ENCODE peak calls at places on chromosomes 5 and 9, in seven cellular contexts. One of them, this sample, is unnamed.

GRCh38 chr5:133991171-133991910 is 13.4 kb downstream of the VDAC1 start:
- DNase-seq in uterus: no peak
- DNase-seq in MG63: no peak
- DNase-seq in fibroblast of mammary gland: no peak
- DNase-seq in heart right ventricle: no peak
- DNase-seq in iris pigment epithelial cell: no peak
- DNase-seq in T-helper 1 cell: no peak
- DNase-seq in this sample: no peak

GRCh38 chr9:126752881-126753670 is 51.8 kb upstream of the ZBTB43 start:
- DNase-seq in fibroblast of mammary gland: no peak
- DNase-seq in heart right ventricle: no peak
- DNase-seq in MG63: no peak
- DNase-seq in uterus: no peak
- DNase-seq in T-helper 1 cell: no peak
- DNase-seq in iris pigment epithelial cell: no peak
- DNase-seq in this sample: no peak

GRCh38 chr9:134442486-134443168 is 116.4 kb downstream of the RXRA start:
- DNase-seq in iris pigment epithelial cell: peak
- DNase-seq in MG63: no peak
- DNase-seq in T-helper 1 cell: no peak
- DNase-seq in uterus: no peak
- DNase-seq in heart right ventricle: no peak
- DNase-seq in fibroblast of mammary gland: peak
- DNase-seq in this sample: no peak

GRCh38 chr5:54785729-54786548 is 199.5 kb downstream of the ESM1 start:
- DNase-seq in T-helper 1 cell: no peak
- DNase-seq in iris pigment epithelial cell: no peak
- DNase-seq in MG63: peak
- DNase-seq in heart right ventricle: peak
- DNase-seq in uterus: no peak
- DNase-seq in fibroblast of mammary gland: no peak
- DNase-seq in this sample: no peak

GRCh38 chr5:170546257-170546656 is 42.4 kb downstream of the KCNIP1 start:
- DNase-seq in fibroblast of mammary gland: no peak
- DNase-seq in uterus: no peak
- DNase-seq in heart right ventricle: peak
- DNase-seq in iris pigment epithelial cell: no peak
- DNase-seq in MG63: peak
- DNase-seq in T-helper 1 cell: no peak
- DNase-seq in this sample: no peak

GRCh38 chr5:90888511-90889324 is 330.1 kb downstream of the ADGRV1 start:
- DNase-seq in T-helper 1 cell: no peak
- DNase-seq in MG63: no peak
- DNase-seq in heart right ventricle: no peak
- DNase-seq in uterus: no peak
- DNase-seq in fibroblast of mammary gland: peak
- DNase-seq in iris pigment epithelial cell: peak
- DNase-seq in this sample: no peak

GRCh38 chr5:151072234-151073025 is 8.4 kb downstream of the TNIP1 start:
- DNase-seq in uterus: no peak
- DNase-seq in fibroblast of mammary gland: peak
- DNase-seq in iris pigment epithelial cell: peak
- DNase-seq in MG63: no peak
- DNase-seq in heart right ventricle: no peak
- DNase-seq in T-helper 1 cell: no peak
- DNase-seq in this sample: no peak

GRCh38 chr5:73983661-73984060 is 357.7 kb downstream of the ARHGEF28 start:
- DNase-seq in iris pigment epithelial cell: no peak
- DNase-seq in fibroblast of mammary gland: no peak
- DNase-seq in T-helper 1 cell: no peak
- DNase-seq in uterus: no peak
- DNase-seq in heart right ventricle: no peak
- DNase-seq in MG63: no peak
- DNase-seq in this sample: no peak

GRCh38 chr5:9408964-9409363 is 136.9 kb downstream of the SEMA5A start:
- DNase-seq in T-helper 1 cell: no peak
- DNase-seq in iris pigment epithelial cell: no peak
- DNase-seq in fibroblast of mammary gland: no peak
- DNase-seq in MG63: no peak
- DNase-seq in uterus: no peak
- DNase-seq in heart right ventricle: no peak
- DNase-seq in this sample: no peak

GRCh38 chr9:128077847-128078503 is 9.9 kb downstream of the SLC25A25 start:
- DNase-seq in iris pigment epithelial cell: no peak
- DNase-seq in uterus: no peak
- DNase-seq in heart right ventricle: no peak
- DNase-seq in fibroblast of mammary gland: no peak
- DNase-seq in MG63: no peak
- DNase-seq in T-helper 1 cell: no peak
- DNase-seq in this sample: no peak

GRCh38 chr5:152838241-152838786 is 433.2 kb upstream of the NMUR2 start:
- DNase-seq in T-helper 1 cell: no peak
- DNase-seq in heart right ventricle: peak
- DNase-seq in MG63: no peak
- DNase-seq in fibroblast of mammary gland: no peak
- DNase-seq in uterus: no peak
- DNase-seq in iris pigment epithelial cell: no peak
- DNase-seq in this sample: no peak

GRCh38 chr5:10289991-10290390 is 17.7 kb downstream of the CMBL start:
- DNase-seq in T-helper 1 cell: no peak
- DNase-seq in fibroblast of mammary gland: no peak
- DNase-seq in uterus: no peak
- DNase-seq in MG63: no peak
- DNase-seq in heart right ventricle: no peak
- DNase-seq in iris pigment epithelial cell: no peak
- DNase-seq in this sample: no peak

GRCh38 chr9:136088481-136088938 is 6.6 kb downstream of the NACC2 start:
- DNase-seq in iris pigment epithelial cell: no peak
- DNase-seq in T-helper 1 cell: no peak
- DNase-seq in fibroblast of mammary gland: no peak
- DNase-seq in MG63: no peak
- DNase-seq in uterus: no peak
- DNase-seq in heart right ventricle: no peak
- DNase-seq in this sample: peak

GRCh38 chr9:121692606-121693505 is 41.4 kb downstream of the DAB2IP start:
- DNase-seq in heart right ventricle: no peak
- DNase-seq in T-helper 1 cell: no peak
- DNase-seq in uterus: no peak
- DNase-seq in iris pigment epithelial cell: no peak
- DNase-seq in MG63: no peak
- DNase-seq in fibroblast of mammary gland: no peak
- DNase-seq in this sample: peak

GRCh38 chr5:139272471-139273321 is 20.8 kb upstream of the MATR3 start:
- DNase-seq in iris pigment epithelial cell: no peak
- DNase-seq in fibroblast of mammary gland: peak
- DNase-seq in heart right ventricle: no peak
- DNase-seq in uterus: no peak
- DNase-seq in T-helper 1 cell: peak
- DNase-seq in MG63: peak
- DNase-seq in this sample: no peak

GRCh38 chr5:154793599-154794524 is 38.7 kb downstream of the LARP1 start:
- DNase-seq in heart right ventricle: no peak
- DNase-seq in iris pigment epithelial cell: peak
- DNase-seq in MG63: no peak
- DNase-seq in uterus: no peak
- DNase-seq in T-helper 1 cell: no peak
- DNase-seq in fibroblast of mammary gland: peak
- DNase-seq in this sample: no peak

GRCh38 chr5:109196486-109196885 is 213.3 kb downstream of the PJA2 start:
- DNase-seq in uterus: no peak
- DNase-seq in iris pigment epithelial cell: no peak
- DNase-seq in fibroblast of mammary gland: no peak
- DNase-seq in heart right ventricle: no peak
- DNase-seq in T-helper 1 cell: no peak
- DNase-seq in MG63: no peak
- DNase-seq in this sample: no peak

GRCh38 chr9:99353408-99353807 is 131.3 kb downstream of the SEC61B start:
- DNase-seq in heart right ventricle: no peak
- DNase-seq in iris pigment epithelial cell: peak
- DNase-seq in MG63: peak
- DNase-seq in uterus: no peak
- DNase-seq in T-helper 1 cell: no peak
- DNase-seq in fibroblast of mammary gland: peak
- DNase-seq in this sample: peak

GRCh38 chr5:180816608-180817534 is 14.3 kb upstream of the MGAT1 start:
- DNase-seq in uterus: peak
- DNase-seq in fibroblast of mammary gland: peak
- DNase-seq in MG63: no peak
- DNase-seq in heart right ventricle: peak
- DNase-seq in iris pigment epithelial cell: peak
- DNase-seq in T-helper 1 cell: no peak
- DNase-seq in this sample: no peak

GRCh38 chr9:125971050-125971449 is 223.9 kb downstream of the PBX3 start:
- DNase-seq in heart right ventricle: no peak
- DNase-seq in iris pigment epithelial cell: no peak
- DNase-seq in MG63: no peak
- DNase-seq in T-helper 1 cell: no peak
- DNase-seq in fibroblast of mammary gland: no peak
- DNase-seq in uterus: no peak
- DNase-seq in this sample: no peak

GRCh38 chr9:16671591-16672137 is 198.8 kb downstream of the BNC2 start:
- DNase-seq in uterus: no peak
- DNase-seq in iris pigment epithelial cell: peak
- DNase-seq in MG63: peak
- DNase-seq in fibroblast of mammary gland: peak
- DNase-seq in heart right ventricle: no peak
- DNase-seq in T-helper 1 cell: no peak
- DNase-seq in this sample: no peak

GRCh38 chr9:113505963-113506624 is 42.6 kb downstream of the RGS3 start:
- DNase-seq in fibroblast of mammary gland: no peak
- DNase-seq in uterus: no peak
- DNase-seq in heart right ventricle: no peak
- DNase-seq in MG63: no peak
- DNase-seq in iris pigment epithelial cell: no peak
- DNase-seq in T-helper 1 cell: no peak
- DNase-seq in this sample: no peak

GRCh38 chr5:172336666-172337310 is 53.2 kb upstream of the UBTD2 start:
- DNase-seq in MG63: no peak
- DNase-seq in fibroblast of mammary gland: no peak
- DNase-seq in heart right ventricle: no peak
- DNase-seq in iris pigment epithelial cell: no peak
- DNase-seq in uterus: no peak
- DNase-seq in T-helper 1 cell: no peak
- DNase-seq in this sample: no peak

GRCh38 chr5:11385251-11385900 is 518.9 kb downstream of the CTNND2 start:
- DNase-seq in T-helper 1 cell: no peak
- DNase-seq in iris pigment epithelial cell: no peak
- DNase-seq in uterus: no peak
- DNase-seq in MG63: no peak
- DNase-seq in heart right ventricle: no peak
- DNase-seq in fibroblast of mammary gland: peak
- DNase-seq in this sample: no peak

GRCh38 chr5:1130218-1130946 is 18.5 kb upstream of the SLC12A7 start:
- DNase-seq in T-helper 1 cell: no peak
- DNase-seq in uterus: no peak
- DNase-seq in fibroblast of mammary gland: no peak
- DNase-seq in iris pigment epithelial cell: no peak
- DNase-seq in MG63: no peak
- DNase-seq in heart right ventricle: no peak
- DNase-seq in this sample: no peak

GRCh38 chr9:137217276-137218211 is 4.5 kb downstream of the RNF208 start:
- DNase-seq in T-helper 1 cell: no peak
- DNase-seq in uterus: peak
- DNase-seq in MG63: no peak
- DNase-seq in iris pigment epithelial cell: no peak
- DNase-seq in heart right ventricle: peak
- DNase-seq in fibroblast of mammary gland: peak
- DNase-seq in this sample: no peak

This sample was measured in aorta.